ENCODE peak calls at places on chromosomes 11 and 22, in seven cellular contexts. Y, K, P, U, V, R and F are unnamed samples.

GRCh38 chr11:127470485-127470884 is 469.9 kb upstream of the KIRREL3 start:
- DNase-seq in Y (no peak), K (no peak), P (peak; percentile 31), U (peak; percentile 43), V (no peak), R (peak; percentile 7), F (peak; percentile 7)

GRCh38 chr11:1157645-1158591 is at the start of gene MUC5AC:
- DNase-seq in Y (no peak), K (no peak), P (no peak), U (no peak), V (no peak), R (no peak), F (no peak)

GRCh38 chr11:75717608-75718403 is at the start of gene MOGAT2:
- DNase-seq in Y (no peak), K (no peak), P (no peak), U (no peak), V (no peak), R (no peak), F (no peak)

GRCh38 chr11:100948936-100949335 is 180.7 kb downstream of the PGR start:
- DNase-seq in Y (no peak), K (peak; percentile 65), P (no peak), U (peak; percentile 75), V (peak; percentile 58), R (no peak), F (no peak)

GRCh38 chr11:45901646-45902045 is 5.4 kb downstream of the FREY1 start:
- DNase-seq in Y (no peak), K (no peak), P (no peak), U (no peak), V (no peak), R (no peak), F (no peak)

GRCh38 chr22:45311033-45311531 is 1.3 kb downstream of the FAM118A start:
- DNase-seq in Y (no peak), K (no peak), P (no peak), U (no peak), V (no peak), R (no peak), F (no peak)

GRCh38 chr11:117693344-117693743 is 103.7 kb downstream of the DSCAML1 start:
- DNase-seq in Y (no peak), K (no peak), P (no peak), U (no peak), V (no peak), R (no peak), F (no peak)

GRCh38 chr11:47595967-47596366 is 1.8 kb upstream of the C1QTNF4 start:
- DNase-seq in Y (no peak), K (no peak), P (no peak), U (no peak), V (no peak), R (no peak), F (no peak)

GRCh38 chr11:34480339-34480738 is 33.3 kb downstream of the ELF5 start:
- DNase-seq in Y (no peak), K (peak; percentile 4), P (no peak), U (peak; percentile 35), V (peak; percentile 38), R (no peak), F (no peak)

GRCh38 chr22:22233081-22233480 is 11.5 kb upstream of the VPREB1 start:
- DNase-seq in Y (no peak), K (no peak), P (no peak), U (no peak), V (no peak), R (no peak), F (no peak)

GRCh38 chr22:28674121-28674563 is 5.5 kb downstream of the TTC28 start:
- DNase-seq in Y (no peak), K (peak; percentile 39), P (no peak), U (no peak), V (peak; percentile 85), R (peak; percentile 56), F (peak; percentile 71)

GRCh38 chr11:115153135-115153534 is 351.1 kb downstream of the CADM1 start:
- DNase-seq in Y (no peak), K (no peak), P (no peak), U (no peak), V (peak; percentile 48), R (no peak), F (peak; percentile 20)

GRCh38 chr22:28172948-28173360 is 253.9 kb upstream of the PITPNB start:
- DNase-seq in Y (no peak), K (no peak), P (no peak), U (no peak), V (no peak), R (no peak), F (no peak)

GRCh38 chr11:127643659-127644058 is 643.1 kb upstream of the KIRREL3 start:
- DNase-seq in Y (no peak), K (no peak), P (no peak), U (no peak), V (no peak), R (no peak), F (no peak)

GRCh38 chr11:17250561-17251350 is 25.8 kb upstream of the NUCB2 start:
- DNase-seq in Y (no peak), K (no peak), P (no peak), U (no peak), V (no peak), R (no peak), F (no peak)

GRCh38 chr11:44567876-44568256 is 2.4 kb downstream of the CD82 start:
- DNase-seq in Y (no peak), K (no peak), P (no peak), U (no peak), V (no peak), R (no peak), F (no peak)

GRCh38 chr11:79402912-79403311 is 37.9 kb downstream of the TENM4 start:
- DNase-seq in Y (no peak), K (no peak), P (no peak), U (no peak), V (no peak), R (no peak), F (no peak)

GRCh38 chr11:61694971-61695706 is 14.9 kb downstream of the DAGLA start:
- DNase-seq in Y (peak; percentile 78), K (no peak), P (no peak), U (no peak), V (no peak), R (no peak), F (no peak)

GRCh38 chr11:64165482-64165841 is 451 bp downstream of the MACROD1 start:
- DNase-seq in Y (peak; percentile 29), K (no peak), P (peak; percentile 43), U (peak; percentile 48), V (no peak), R (no peak), F (no peak)

GRCh38 chr11:68041617-68042218 is 2.9 kb downstream of the TCIRG1 start:
- DNase-seq in Y (no peak), K (no peak), P (no peak), U (no peak), V (no peak), R (no peak), F (no peak)

GRCh38 chr22:22988785-22989184 is 81.5 kb upstream of the GNAZ start:
- DNase-seq in Y (no peak), K (no peak), P (no peak), U (no peak), V (no peak), R (no peak), F (no peak)

GRCh38 chr22:38870312-38870741 is 1.7 kb downstream of the CBX6 start:
- DNase-seq in Y (peak; percentile 63), K (peak; percentile 84), P (peak; percentile 94), U (peak; percentile 93), V (peak; percentile 86), R (peak; percentile 82), F (peak; percentile 69)

GRCh38 chr11:110896358-110896757 is 184.1 kb upstream of the ARHGAP20 start:
- DNase-seq in Y (no peak), K (peak; percentile 61), P (no peak), U (peak; percentile 39), V (peak; percentile 91), R (no peak), F (peak; percentile 84)

GRCh38 chr11:118857385-118857784 is 26.3 kb upstream of the CXCR5 start:
- DNase-seq in Y (no peak), K (no peak), P (no peak), U (no peak), V (no peak), R (no peak), F (no peak)

GRCh38 chr11:12077535-12078280 is 32.7 kb upstream of the MICAL2 start:
- DNase-seq in Y (no peak), K (no peak), P (no peak), U (no peak), V (no peak), R (no peak), F (peak; percentile 63)

GRCh38 chr22:26466196-26466595 is 17.4 kb downstream of the HPS4 start:
- DNase-seq in Y (peak; percentile 23), K (no peak), P (no peak), U (no peak), V (no peak), R (no peak), F (no peak)

GRCh38 chr22:47401976-47402770 is 639.7 kb downstream of the TBC1D22A start:
- DNase-seq in Y (no peak), K (peak; percentile 40), P (no peak), U (no peak), V (peak; percentile 13), R (no peak), F (no peak)

GRCh38 chr11:10395196-10395897 is 59.7 kb upstream of the AMPD3 start:
- DNase-seq in Y (no peak), K (no peak), P (no peak), U (no peak), V (no peak), R (no peak), F (no peak)

GRCh38 chr11:129283141-129283540 is 91.0 kb upstream of the ARHGAP32 start:
- DNase-seq in Y (no peak), K (no peak), P (no peak), U (no peak), V (no peak), R (no peak), F (no peak)

GRCh38 chr11:132942611-132943324 is 589.5 kb downstream of the OPCML start:
- DNase-seq in Y (no peak), K (no peak), P (peak; percentile 38), U (no peak), V (no peak), R (no peak), F (no peak)

GRCh38 chr22:17350292-17350691 is 19.0 kb upstream of the CECR2 start:
- DNase-seq in Y (no peak), K (no peak), P (no peak), U (no peak), V (no peak), R (no peak), F (no peak)

GRCh38 chr11:117480221-117480620 is 152.6 kb downstream of the CEP164 start:
- DNase-seq in Y (no peak), K (no peak), P (no peak), U (no peak), V (no peak), R (no peak), F (no peak)

GRCh38 chr11:122398851-122399250 is 256.7 kb upstream of the UBASH3B start:
- DNase-seq in Y (no peak), K (no peak), P (no peak), U (no peak), V (no peak), R (no peak), F (no peak)

GRCh38 chr22:45497268-45497667 is 5.4 kb upstream of the FBLN1 start:
- DNase-seq in Y (no peak), K (peak; percentile 26), P (no peak), U (no peak), V (no peak), R (no peak), F (no peak)

GRCh38 chr11:66317766-66318575 is 1.1 kb upstream of the CD248 start:
- DNase-seq in Y (peak; percentile 49), K (peak; percentile 96), P (peak; percentile 37), U (peak; percentile 96), V (peak; percentile 97), R (no peak), F (peak; percentile 84)

GRCh38 chr11:116471608-116472007 is 301.2 kb downstream of the BUD13 start:
- DNase-seq in Y (no peak), K (peak; percentile 7), P (no peak), U (no peak), V (peak; percentile 15), R (no peak), F (peak; percentile 39)